ENCODE peak calls at places on chromosomes 1 and 21, in nine cellular contexts. G, P, E, J, X, D, T, H and U are unnamed samples.

GRCh38 chr1:151756291-151756690 is 7.0 kb downstream of the MRPL9 start:
- DNase-seq in J (no peak), X (no peak), G (no peak), D (peak; percentile 40), H (peak; percentile 32), T (no peak), E (no peak), P (no peak), U (no peak)

GRCh38 chr1:20426923-20427322 is 59.1 kb downstream of the CAMK2N1 start:
- DNase-seq in T (peak; percentile 48), X (no peak), J (no peak), P (no peak), H (peak; percentile 81), D (peak; percentile 91), E (no peak), G (no peak), U (peak; percentile 56)

GRCh38 chr1:19619697-19620384 is 24.3 kb upstream of the NBL1 start:
- DNase-seq in J (no peak), D (no peak), T (peak; percentile 17), E (no peak), H (no peak), G (no peak), P (no peak), X (no peak), U (no peak)

GRCh38 chr1:92587445-92587844 is 100.7 kb upstream of the GFI1 start:
- DNase-seq in H (no peak), E (no peak), J (no peak), P (no peak), G (no peak), X (no peak), T (no peak), D (no peak), U (no peak)

GRCh38 chr1:17207966-17208418 is 3.1 kb downstream of the PADI1 start:
- DNase-seq in J (no peak), D (peak; percentile 92), H (peak; percentile 69), X (no peak), P (no peak), G (peak; percentile 15), E (no peak), T (no peak), U (no peak)

GRCh38 chr1:171220551-171221175 is 27.6 kb upstream of the FMO1 start:
- DNase-seq in X (no peak), D (peak; percentile 9), T (peak; percentile 30), H (peak; percentile 51), E (no peak), J (no peak), G (no peak), P (peak; percentile 21), U (no peak)

GRCh38 chr1:114145504-114146160 is 8.0 kb downstream of the SYT6 start:
- DNase-seq in X (no peak), D (no peak), P (no peak), J (no peak), T (no peak), E (no peak), G (no peak), H (no peak), U (no peak)

GRCh38 chr1:234913771-234914170 is 214.9 kb downstream of the TOMM20 start:
- DNase-seq in P (no peak), D (no peak), E (no peak), G (no peak), X (no peak), T (no peak), H (no peak), J (no peak), U (no peak)

GRCh38 chr1:227170361-227171166 is 147.7 kb downstream of the CDC42BPA start:
- DNase-seq in H (no peak), T (no peak), E (no peak), D (peak; percentile 21), G (no peak), P (no peak), X (no peak), J (no peak), U (no peak)

GRCh38 chr1:94807742-94808491 is 12.2 kb upstream of the SLC44A3 start:
- DNase-seq in X (no peak), J (no peak), P (no peak), T (peak; percentile 81), D (no peak), E (peak; percentile 86), G (no peak), H (peak; percentile 27), U (no peak)

GRCh38 chr1:9419642-9420041 is 119.6 kb upstream of the SLC25A33 start:
- DNase-seq in D (no peak), X (no peak), J (no peak), H (no peak), P (no peak), G (no peak), T (no peak), E (no peak), U (no peak)

GRCh38 chr1:119968068-119968492 is 71.8 kb upstream of the ADAM30 start:
- DNase-seq in P (no peak), J (peak; percentile 87), G (peak; percentile 61), D (peak; percentile 65), X (peak; percentile 39), H (peak; percentile 45), T (peak; percentile 72), E (peak; percentile 64), U (no peak)

GRCh38 chr1:77134359-77134758 is 84.9 kb downstream of the PIGK start:
- DNase-seq in E (peak; percentile 13), X (no peak), P (no peak), H (no peak), D (no peak), G (no peak), T (no peak), J (no peak), U (no peak)

GRCh38 chr1:8423134-8423701 is 105.3 kb downstream of the SLC45A1 start:
- DNase-seq in J (peak; percentile 88), X (peak; percentile 38), D (peak; percentile 25), H (peak; percentile 16), T (peak; percentile 16), P (peak; percentile 63), G (no peak), E (no peak), U (no peak)

GRCh38 chr1:20416706-20417105 is 69.3 kb downstream of the CAMK2N1 start:
- DNase-seq in P (no peak), H (no peak), T (no peak), E (no peak), J (no peak), G (no peak), X (no peak), D (no peak), U (no peak)

GRCh38 chr21:34728479-34728878 is 59.7 kb downstream of the CLIC6 start:
- DNase-seq in T (no peak), D (no peak), H (no peak), J (no peak), X (no peak), E (no peak), P (no peak), G (no peak), U (no peak)

GRCh38 chr21:34730194-34730593 is 61.4 kb downstream of the CLIC6 start:
- DNase-seq in P (no peak), G (no peak), J (no peak), E (no peak), D (no peak), T (no peak), H (no peak), X (no peak), U (no peak)

GRCh38 chr21:34724857-34725195 is 56.0 kb downstream of the CLIC6 start:
- DNase-seq in E (no peak), X (no peak), T (no peak), D (no peak), P (no peak), G (no peak), J (no peak), H (no peak), U (no peak)

GRCh38 chr21:34724131-34724856 is 55.5 kb downstream of the CLIC6 start:
- DNase-seq in T (no peak), P (no peak), H (no peak), G (no peak), X (no peak), J (no peak), D (no peak), E (no peak), U (no peak)

DNA sequence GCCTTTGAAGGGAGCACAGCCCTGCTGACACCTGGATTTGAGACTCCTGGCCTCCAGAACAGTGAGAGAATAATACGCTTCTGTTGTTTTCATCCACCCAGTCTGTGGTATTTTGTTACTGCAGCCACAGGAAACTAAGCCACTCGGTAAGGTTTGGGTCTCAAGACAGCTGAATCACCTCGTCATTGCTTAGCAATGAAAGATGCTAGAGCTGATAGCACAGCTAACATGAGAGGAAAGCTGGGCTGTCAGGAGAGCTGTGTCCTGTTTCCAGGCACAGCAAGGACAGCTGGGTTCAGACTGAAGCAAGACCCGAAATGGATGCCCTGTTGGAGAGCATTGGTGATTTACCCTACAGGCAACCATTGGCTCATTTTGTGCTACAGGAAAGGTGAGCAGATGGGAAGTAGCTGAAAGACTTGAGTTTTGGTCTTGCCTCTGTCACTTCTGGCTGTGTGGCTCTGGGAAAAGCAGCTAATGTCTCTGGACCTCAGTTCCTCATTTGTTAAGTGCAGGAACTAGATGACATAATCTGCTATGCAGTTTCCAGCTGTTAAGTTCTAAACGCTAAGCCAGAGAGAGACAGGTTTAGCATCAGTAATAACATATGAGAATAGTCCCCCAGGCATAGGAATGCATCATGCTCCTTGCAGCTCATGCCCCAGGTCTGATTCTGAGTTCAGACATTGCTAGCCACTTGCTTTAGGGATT is 58.0 kb downstream of the CLIC6 start:
- DNase-seq in J (no peak), G (no peak), X (no peak), T (no peak), H (peak; percentile 16), E (no peak), D (peak; percentile 75), P (no peak), U (no peak)
- H3K27ac ChIP-seq in J (no peak overlapping the region), G (no peak overlapping the region), X (no peak overlapping the region), T (no peak overlapping the region), H (no peak overlapping the region), E (no peak overlapping the region), D (no peak overlapping the region), P (no peak overlapping the region), U (no peak overlapping the region)

GRCh38 chr21:44800971-44801467 is 601 bp downstream of the UBE2G2 start:
- DNase-seq in H (no peak), P (no peak), D (peak; percentile 44), G (no peak), X (no peak), E (peak; percentile 18), J (no peak), T (peak; percentile 37), U (no peak)
- H3K27ac ChIP-seq in H (no peak overlapping the region), P (no peak overlapping the region), D (peak overlapping the region; percentile 58), G (peak overlapping the region; percentile 71), X (peak overlapping the region; percentile 85), E (peak overlapping the region; percentile 65), J (peak overlapping the region; percentile 72), T (peak overlapping the region; percentile 83), U (peak overlapping the region; percentile 32)

DNA sequence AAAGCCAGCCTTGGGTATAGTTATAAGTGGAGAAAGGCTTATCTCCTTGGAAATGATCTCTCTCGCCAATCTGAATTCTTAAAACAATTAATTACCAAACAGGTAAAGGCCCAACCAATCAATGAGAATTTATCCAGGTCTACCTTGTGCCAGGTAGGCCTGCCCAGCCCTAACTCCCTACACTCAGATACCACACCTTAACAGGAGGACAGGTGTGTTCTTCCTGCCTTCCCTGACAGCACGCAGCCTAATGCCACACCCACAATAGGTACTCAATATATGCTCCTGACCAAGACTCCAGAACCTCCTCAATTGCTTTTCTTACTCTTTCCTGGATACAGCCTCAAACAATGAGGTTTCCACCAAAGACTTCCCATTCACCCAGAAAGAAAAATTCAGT is 25.8 kb downstream of the TRABD2B start:
- DNase-seq in X (no peak), H (no peak), G (no peak), J (no peak), P (no peak), D (no peak), T (no peak), E (no peak), U (no peak)
- H3K27ac ChIP-seq in X (no peak overlapping the region), H (no peak overlapping the region), G (no peak overlapping the region), J (no peak overlapping the region), P (no peak overlapping the region), D (no peak overlapping the region), T (no peak overlapping the region), E (no peak overlapping the region), U (no peak overlapping the region)

GRCh38 chr1:168134132-168135041 is 2.3 kb downstream of the GPR161 start:
- DNase-seq in P (no peak), D (no peak), J (no peak), X (no peak), H (no peak), T (no peak), G (no peak), E (no peak), U (no peak)
- H3K27ac ChIP-seq in P (no peak overlapping the region), D (no peak overlapping the region), J (no peak overlapping the region), X (no peak overlapping the region), H (no peak overlapping the region), T (no peak overlapping the region), G (no peak overlapping the region), E (no peak overlapping the region), U (no peak overlapping the region)